ENCODE peak calls at places on chromosomes 4 and X, in six cellular contexts. One of them, this sample, is unnamed.

GRCh38 chr4:40055379-40055872 is 1.2 kb upstream of the N4BP2 start:
- DNase-seq in A549: no peak
- DNase-seq in NB4: peak; percentile 92
- DNase-seq in K562: peak; percentile 46
- DNase-seq in GM12878: peak; percentile 40
- DNase-seq in HepG2: peak; percentile 5
- DNase-seq in this sample: no peak

GRCh38 chr4:56315543-56315942 is 71.7 kb downstream of the AASDH start:
- DNase-seq in A549: no peak
- DNase-seq in NB4: no peak
- DNase-seq in K562: no peak
- DNase-seq in GM12878: no peak
- DNase-seq in HepG2: no peak
- DNase-seq in this sample: no peak

GRCh38 chrX:134501942-134502341 is 42.0 kb downstream of the HPRT1 start:
- DNase-seq in A549: no peak
- DNase-seq in NB4: no peak
- DNase-seq in K562: no peak
- DNase-seq in GM12878: no peak
- DNase-seq in HepG2: no peak
- DNase-seq in this sample: no peak

GRCh38 chr4:115030281-115030680 is 83.1 kb downstream of the NDST4 start:
- DNase-seq in A549: no peak
- DNase-seq in NB4: no peak
- DNase-seq in K562: no peak
- DNase-seq in GM12878: no peak
- DNase-seq in HepG2: no peak
- DNase-seq in this sample: no peak

GRCh38 chr4:40363382-40363920 is 28.3 kb downstream of the CHRNA9 start:
- DNase-seq in A549: no peak
- DNase-seq in NB4: no peak
- DNase-seq in K562: no peak
- DNase-seq in GM12878: no peak
- DNase-seq in HepG2: no peak
- DNase-seq in this sample: no peak

GRCh38 chr4:2497931-2498330 is 29.0 kb downstream of the RNF4 start:
- DNase-seq in A549: no peak
- DNase-seq in NB4: no peak
- DNase-seq in K562: no peak
- DNase-seq in GM12878: peak; percentile 90
- DNase-seq in HepG2: no peak
- DNase-seq in this sample: no peak

GRCh38 chr4:78652282-78652876 is 100.8 kb downstream of the ANXA3 start:
- DNase-seq in A549: no peak
- DNase-seq in NB4: no peak
- DNase-seq in K562: no peak
- DNase-seq in GM12878: no peak
- DNase-seq in HepG2: no peak
- DNase-seq in this sample: peak; percentile 91

GRCh38 chr4:8708401-8709021 is 115.9 kb downstream of the CPZ start:
- DNase-seq in A549: no peak
- DNase-seq in NB4: no peak
- DNase-seq in K562: no peak
- DNase-seq in GM12878: no peak
- DNase-seq in HepG2: no peak
- DNase-seq in this sample: no peak

GRCh38 chr4:8238061-8238511 is 31.5 kb upstream of the HTRA3 start:
- DNase-seq in A549: no peak
- DNase-seq in NB4: no peak
- DNase-seq in K562: no peak
- DNase-seq in GM12878: no peak
- DNase-seq in HepG2: no peak
- DNase-seq in this sample: no peak

GRCh38 chr4:97911236-97911906 is 231.9 kb downstream of the STPG2 start:
- DNase-seq in A549: no peak
- DNase-seq in NB4: no peak
- DNase-seq in K562: no peak
- DNase-seq in GM12878: no peak
- DNase-seq in HepG2: no peak
- DNase-seq in this sample: no peak

GRCh38 chrX:106168107-106168506 is at the start of gene PWWP3B:
- DNase-seq in A549: peak; percentile 6
- DNase-seq in NB4: no peak
- DNase-seq in K562: no peak
- DNase-seq in GM12878: no peak
- DNase-seq in HepG2: no peak
- DNase-seq in this sample: no peak

DNA sequence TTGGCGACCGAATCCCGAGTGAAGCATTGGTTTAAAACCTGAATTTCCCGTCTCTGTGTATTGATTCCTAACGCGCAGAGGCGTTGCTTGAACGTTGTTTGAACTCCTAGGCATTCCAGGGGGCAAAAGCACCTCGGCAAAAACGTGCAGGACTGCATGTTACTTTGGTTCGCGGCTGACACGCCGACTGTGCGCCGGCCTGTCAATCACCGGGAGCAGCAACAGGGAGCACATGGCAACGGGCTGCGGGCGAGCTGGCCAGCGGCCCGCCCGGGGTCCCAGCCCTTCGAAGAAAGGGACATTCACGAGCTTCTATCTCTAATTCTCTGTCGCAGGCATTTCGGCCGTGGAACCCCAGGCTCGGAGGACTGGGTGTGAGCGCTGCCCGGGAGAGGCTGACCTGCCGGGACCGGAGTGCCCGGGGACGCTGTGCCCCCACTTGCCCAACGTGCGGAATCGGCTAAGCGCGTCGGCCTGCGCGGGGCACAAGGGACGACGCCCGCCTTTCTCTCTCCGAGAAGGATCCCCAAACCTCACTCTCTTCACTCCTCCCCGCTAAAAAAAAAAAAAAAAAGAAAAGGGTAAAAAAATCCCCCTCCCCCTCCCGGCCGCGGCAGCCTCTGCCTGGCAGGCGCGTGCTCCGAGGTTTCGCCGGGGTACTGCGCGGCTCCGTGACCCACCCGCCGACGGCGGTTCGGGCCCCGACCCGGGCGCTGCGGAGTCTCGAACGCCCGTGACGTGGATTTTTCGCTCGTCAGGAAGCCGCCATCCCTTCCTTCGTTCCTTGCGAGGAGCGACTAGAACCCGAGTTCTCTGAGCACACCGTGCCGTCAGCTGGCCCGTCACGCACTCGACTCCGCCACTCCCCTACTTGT is 918 bp downstream of the SPRY1 start:
- DNase-seq in A549: peak; percentile 41
- DNase-seq in NB4: peak; percentile 86
- DNase-seq in K562: no peak
- DNase-seq in GM12878: no peak
- DNase-seq in HepG2: peak; percentile 75
- DNase-seq in this sample: peak; percentile 73
- TF ChIP-seq MAX in A549: peak; percentile 83
- TF ChIP-seq MAX in NB4: peak; percentile 93
- TF ChIP-seq MAX in K562: no peak
- TF ChIP-seq MAX in GM12878: peak; percentile 23
- TF ChIP-seq MAX in HepG2: peak; percentile 98
- TF ChIP-seq MAX in this sample: peak; percentile 66

DNA sequence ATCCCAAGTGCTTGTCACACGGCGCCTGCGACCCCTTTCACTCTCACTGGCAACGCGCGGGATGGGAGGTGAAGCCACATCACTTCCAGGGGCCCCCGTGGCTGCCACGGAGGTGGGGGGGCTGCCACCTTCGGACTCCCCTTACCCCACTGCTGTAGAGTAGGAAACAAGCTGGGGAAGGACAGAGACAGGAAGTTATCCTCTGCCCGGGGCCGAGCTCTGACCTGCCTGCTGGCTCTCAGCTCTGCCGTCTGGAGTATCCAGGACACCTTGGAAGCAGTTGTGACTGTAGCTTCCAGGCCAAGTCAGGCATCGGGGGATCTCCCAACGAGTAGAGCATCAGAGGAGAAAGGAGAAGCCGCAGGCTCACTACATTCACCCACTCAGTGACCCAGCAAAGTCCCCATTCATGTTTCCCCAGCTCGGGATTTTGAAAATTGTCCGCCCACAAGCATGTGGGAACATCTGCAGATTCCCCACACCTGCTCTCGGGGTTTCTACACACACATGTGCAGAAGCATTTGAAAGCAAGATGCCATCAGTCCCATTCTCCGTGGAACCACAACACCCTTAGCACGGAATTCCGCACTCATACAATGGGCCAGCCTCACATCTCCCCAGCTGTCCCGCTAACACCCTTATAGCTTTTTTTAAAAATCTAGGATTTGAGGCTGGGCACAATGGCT is 10.8 kb downstream of the PDZD4 start:
- DNase-seq in A549: no peak
- DNase-seq in NB4: no peak
- DNase-seq in K562: no peak
- DNase-seq in GM12878: no peak
- DNase-seq in HepG2: no peak
- DNase-seq in this sample: no peak
- H3K4me3 ChIP-seq in A549: peak overlapping the region; percentile 55
- H3K4me3 ChIP-seq in NB4: peak overlapping the region; percentile 16
- H3K4me3 ChIP-seq in K562: peak overlapping the region; percentile 40
- H3K4me3 ChIP-seq in GM12878: no peak overlapping the region
- H3K4me3 ChIP-seq in HepG2: peak overlapping the region; percentile 55
- H3K4me3 ChIP-seq in this sample: no peak overlapping the region

GRCh38 chr4:95190751-95191436 is 357.9 kb downstream of the UNC5C start:
- DNase-seq in A549: no peak
- DNase-seq in NB4: no peak
- DNase-seq in K562: no peak
- DNase-seq in GM12878: no peak
- DNase-seq in HepG2: no peak
- DNase-seq in this sample: no peak
- TF ChIP-seq MYC in A549: no peak
- TF ChIP-seq MYC in NB4: no peak
- TF ChIP-seq MYC in K562: no peak
- TF ChIP-seq MYC in GM12878: no peak
- TF ChIP-seq MYC in HepG2: no peak
- TF ChIP-seq MYC in this sample: no peak

GRCh38 chrX:97931586-97931985 is 1047.9 kb downstream of the RPA4 start:
- DNase-seq in A549: no peak
- DNase-seq in NB4: no peak
- DNase-seq in K562: no peak
- DNase-seq in GM12878: no peak
- DNase-seq in HepG2: no peak
- DNase-seq in this sample: no peak
- TF ChIP-seq MAX in A549: no peak
- TF ChIP-seq MAX in NB4: no peak
- TF ChIP-seq MAX in K562: no peak
- TF ChIP-seq MAX in GM12878: no peak
- TF ChIP-seq MAX in HepG2: no peak
- TF ChIP-seq MAX in this sample: no peak

GRCh38 chrX:137566746-137567473 is 983 bp downstream of the ZIC3 start:
- DNase-seq in A549: no peak
- DNase-seq in NB4: no peak
- DNase-seq in K562: no peak
- DNase-seq in GM12878: no peak
- DNase-seq in HepG2: no peak
- DNase-seq in this sample: no peak
- H3K4me3 ChIP-seq in A549: no peak overlapping the region
- H3K4me3 ChIP-seq in NB4: no peak overlapping the region
- H3K4me3 ChIP-seq in K562: no peak overlapping the region
- H3K4me3 ChIP-seq in GM12878: no peak overlapping the region
- H3K4me3 ChIP-seq in HepG2: no peak overlapping the region
- H3K4me3 ChIP-seq in this sample: no peak overlapping the region

DNA sequence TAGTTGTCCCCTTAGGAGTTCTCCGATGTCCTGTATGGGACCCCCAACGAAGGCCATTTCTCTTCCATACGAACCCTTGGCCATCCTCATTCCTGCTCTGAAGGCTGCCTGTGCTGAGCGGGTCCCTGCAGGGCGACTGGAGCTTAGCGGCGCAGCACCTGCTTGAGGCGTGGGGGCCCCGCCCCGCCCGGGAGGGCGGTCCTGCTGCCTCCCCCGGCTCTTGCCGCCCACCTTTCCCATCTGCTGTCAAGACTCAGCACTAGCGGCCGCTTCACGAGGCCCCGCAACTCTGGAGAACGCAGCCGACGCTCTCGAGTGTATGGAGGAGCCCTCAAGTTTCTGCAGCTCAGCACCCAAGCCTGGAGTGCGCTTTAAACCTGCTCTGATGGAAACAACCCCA is 197.7 kb downstream of the TRIML1 start:
- DNase-seq in A549: no peak
- DNase-seq in NB4: no peak
- DNase-seq in K562: no peak
- DNase-seq in GM12878: no peak
- DNase-seq in HepG2: no peak
- DNase-seq in this sample: no peak
- TF ChIP-seq MYC in A549: no peak
- TF ChIP-seq MYC in NB4: no peak
- TF ChIP-seq MYC in K562: no peak
- TF ChIP-seq MYC in GM12878: no peak
- TF ChIP-seq MYC in HepG2: no peak
- TF ChIP-seq MYC in this sample: no peak

GRCh38 chr4:84800256-84800655 is 166.2 kb downstream of the WDFY3 start:
- DNase-seq in A549: no peak
- DNase-seq in NB4: no peak
- DNase-seq in K562: no peak
- DNase-seq in GM12878: no peak
- DNase-seq in HepG2: no peak
- DNase-seq in this sample: peak; percentile 67
- TF ChIP-seq MAX in A549: no peak
- TF ChIP-seq MAX in NB4: no peak
- TF ChIP-seq MAX in K562: no peak
- TF ChIP-seq MAX in GM12878: no peak
- TF ChIP-seq MAX in HepG2: no peak
- TF ChIP-seq MAX in this sample: no peak

DNA sequence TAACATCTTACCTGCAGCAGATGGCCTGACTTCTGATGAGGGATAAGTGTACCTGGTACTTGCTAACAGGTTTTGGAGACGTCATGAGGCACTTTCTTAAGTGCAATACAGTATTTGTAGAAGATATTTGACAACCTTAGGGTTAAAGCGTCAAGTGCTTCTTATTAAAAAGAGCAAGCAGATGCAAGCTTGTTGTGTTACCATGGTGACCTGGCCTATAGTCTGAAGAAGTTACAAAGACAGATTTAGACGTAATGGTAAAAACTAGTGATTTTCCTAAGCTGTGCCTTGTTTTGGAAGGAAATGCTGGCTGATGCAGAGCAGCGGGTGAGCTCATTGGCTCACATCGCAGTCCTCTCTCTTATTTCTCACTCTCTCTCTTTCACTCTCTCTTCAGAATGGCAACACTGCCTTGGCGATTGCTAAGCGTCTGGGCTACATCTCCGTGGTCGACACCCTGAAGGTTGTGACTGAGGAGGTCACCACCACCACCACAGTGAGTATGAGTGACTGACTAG is 243.6 kb downstream of the ANK2 start:
- DNase-seq in A549: no peak
- DNase-seq in NB4: no peak
- DNase-seq in K562: no peak
- DNase-seq in GM12878: no peak
- DNase-seq in HepG2: no peak
- DNase-seq in this sample: no peak
- H3K4me3 ChIP-seq in A549: no peak overlapping the region
- H3K4me3 ChIP-seq in NB4: no peak overlapping the region
- H3K4me3 ChIP-seq in K562: no peak overlapping the region
- H3K4me3 ChIP-seq in GM12878: no peak overlapping the region
- H3K4me3 ChIP-seq in HepG2: no peak overlapping the region
- H3K4me3 ChIP-seq in this sample: no peak overlapping the region

GRCh38 chr4:6369511-6369910 is 99.9 kb downstream of the WFS1 start:
- DNase-seq in A549: no peak
- DNase-seq in NB4: no peak
- DNase-seq in K562: no peak
- DNase-seq in GM12878: no peak
- DNase-seq in HepG2: no peak
- DNase-seq in this sample: no peak
- TF ChIP-seq MYC in A549: no peak
- TF ChIP-seq MYC in NB4: no peak
- TF ChIP-seq MYC in K562: no peak
- TF ChIP-seq MYC in GM12878: no peak
- TF ChIP-seq MYC in HepG2: no peak
- TF ChIP-seq MYC in this sample: no peak